ENCODE peak calls at places on chromosomes 11 and 22, in seven cellular contexts. Y is cardiac muscle cell, T is neuronal stem cell, P is thoracic aorta, L is pancreas, V is endothelial cell of umbilical vein, O is heart right ventricle. W is an unnamed sample.

GRCh38 chr22:16961477-16962186 is 46.4 kb downstream of the GAB4 start:
- DNase-seq in Y (no peak), T (no peak), P (no peak), L (no peak), V (no peak), O (no peak), W (no peak)

GRCh38 chr11:131386408-131386807 is 16.0 kb downstream of the NTM start:
- DNase-seq in Y (no peak), T (no peak), P (no peak), L (no peak), V (no peak), O (no peak), W (no peak)

GRCh38 chr11:61756452-61757212 is 4.2 kb downstream of the MYRF start:
- DNase-seq in Y (no peak), T (no peak), P (no peak), L (peak; percentile 94), V (peak; percentile 14), O (no peak), W (no peak)

GRCh38 chr11:122215244-122215992 is 99.4 kb upstream of the BLID start:
- DNase-seq in Y (peak; percentile 78), T (peak; percentile 67), P (peak; percentile 36), L (peak; percentile 84), V (peak; percentile 79), O (peak; percentile 71), W (peak; percentile 94)

GRCh38 chr11:131391161-131391560 is 20.7 kb downstream of the NTM start:
- DNase-seq in Y (no peak), T (no peak), P (no peak), L (no peak), V (no peak), O (no peak), W (no peak)

GRCh38 chr22:31610611-31611010 is 51.4 kb downstream of the PISD start:
- DNase-seq in Y (no peak), T (no peak), P (no peak), L (no peak), V (no peak), O (no peak), W (no peak)

GRCh38 chr11:61610905-61611304 is 30.0 kb upstream of the SYT7 start:
- DNase-seq in Y (no peak), T (no peak), P (no peak), L (peak; percentile 49), V (no peak), O (no peak), W (no peak)

GRCh38 chr11:69137148-69137844 is 18.4 kb upstream of the SMIM38 start:
- DNase-seq in Y (no peak), T (no peak), P (no peak), L (no peak), V (no peak), O (peak; percentile 3), W (no peak)

DNA sequence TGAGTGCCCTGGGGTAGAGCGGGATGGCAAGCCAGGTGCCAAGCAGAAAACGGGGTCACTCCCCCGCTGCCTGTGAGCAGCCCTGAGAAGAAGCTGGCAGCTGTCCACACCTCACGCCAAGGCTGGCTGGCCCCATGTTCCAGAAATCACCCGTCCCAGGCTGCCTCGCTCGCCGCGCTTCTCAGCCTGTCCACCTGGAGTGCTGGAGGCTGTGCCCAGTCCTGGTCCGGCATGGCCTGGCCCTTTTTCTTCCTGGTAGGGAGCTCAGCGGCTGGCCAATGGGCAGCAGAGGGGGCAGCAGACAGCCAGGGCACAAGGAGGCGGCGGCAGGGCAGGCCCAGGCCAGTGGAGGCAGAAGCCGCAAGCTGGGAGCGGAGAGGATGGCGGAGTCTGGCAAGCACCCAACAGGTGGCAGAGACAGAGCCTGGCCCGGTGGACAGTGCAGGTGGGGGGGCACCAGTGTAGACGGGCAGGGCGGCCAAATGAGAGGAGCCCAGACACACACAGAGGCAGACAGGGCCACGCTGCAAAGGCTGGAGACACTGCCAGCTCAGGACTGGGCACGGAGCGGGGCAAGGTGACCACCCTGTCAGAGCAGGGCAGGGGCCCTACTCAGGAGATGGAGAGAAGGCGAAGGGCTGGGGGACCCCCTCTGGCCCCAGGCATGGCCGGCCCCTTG is 37.2 kb upstream of the TH start:
- DNase-seq in Y (no peak), T (no peak), P (no peak), L (peak; percentile 90), V (no peak), O (peak; percentile 2), W (no peak)
- H3K27ac ChIP-seq in Y (no peak overlapping the region), T (no peak overlapping the region), P (no peak overlapping the region), L (peak overlapping the region; percentile 5), V (no peak overlapping the region), O (no peak overlapping the region), W (no peak overlapping the region)

DNA sequence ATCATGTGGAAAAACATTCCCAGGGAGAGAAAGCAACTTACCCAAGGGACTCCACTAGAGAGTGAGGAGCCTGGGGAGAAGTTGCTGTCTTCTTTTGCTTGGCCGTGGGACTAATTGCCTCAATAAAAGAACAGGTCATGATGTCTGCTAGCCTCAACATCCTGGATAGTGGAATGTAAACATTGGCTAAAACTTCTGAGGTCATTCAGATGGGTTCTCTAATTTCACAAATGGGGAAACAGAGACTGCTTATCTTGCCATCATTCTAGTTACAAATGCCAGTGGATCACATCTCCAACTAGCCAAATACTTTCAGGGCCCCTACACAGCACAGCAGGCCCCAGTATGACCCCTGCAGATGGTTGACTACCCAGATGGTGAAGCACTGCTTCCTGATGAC is 28.4 kb upstream of the PAMR1 start:
- DNase-seq in Y (no peak), T (no peak), P (no peak), L (no peak), V (no peak), O (peak; percentile 16), W (peak; percentile 90)
- H3K27me3 ChIP-seq in Y (no peaks in the 10 kb centered on the region), T (no peaks in the 10 kb centered on the region), P (no peaks in the 10 kb centered on the region), L (no peaks in the 10 kb centered on the region), V (no peaks in the 10 kb centered on the region), O (peaks cover 5% of the 10 kb centered on the region), W (no peaks in the 10 kb centered on the region)

GRCh38 chr22:47997612-47998011 is 1235.2 kb downstream of the TBC1D22A start:
- DNase-seq in Y (no peak), T (no peak), P (no peak), L (no peak), V (no peak), O (no peak), W (no peak)
- H3K9me3 ChIP-seq in Y (no peaks in the 10 kb centered on the region), T (peaks cover 1% of the 10 kb centered on the region), P (no peaks in the 10 kb centered on the region), L (no peaks in the 10 kb centered on the region), V (peaks cover 7% of the 10 kb centered on the region), O (no peaks in the 10 kb centered on the region), W (peaks cover 67% of the 10 kb centered on the region)

DNA sequence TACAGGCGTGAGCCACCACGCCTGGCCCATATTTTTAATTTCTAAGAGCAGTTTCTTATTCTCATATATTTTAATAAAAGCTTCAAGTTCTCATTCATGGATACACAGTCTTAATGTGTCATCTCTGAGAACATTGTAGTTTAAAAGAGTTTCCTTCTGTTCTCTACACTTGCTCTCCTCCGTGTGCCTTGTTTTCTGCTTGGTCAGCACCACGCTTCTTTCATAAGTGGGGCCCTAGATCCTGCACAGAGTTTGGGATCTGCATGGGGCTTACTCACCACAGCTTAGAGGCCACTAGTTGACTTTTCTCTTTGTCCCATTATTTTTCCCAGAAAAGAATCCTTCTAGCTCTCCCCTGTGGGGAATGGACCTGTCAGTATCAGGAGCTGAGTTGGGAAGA is 58.8 kb downstream of the PPP6R2 start:
- DNase-seq in Y (no peak), T (no peak), P (no peak), L (no peak), V (no peak), O (no peak), W (no peak)
- H3K27ac ChIP-seq in Y (no peak overlapping the region), T (no peak overlapping the region), P (no peak overlapping the region), L (no peak overlapping the region), V (no peak overlapping the region), O (no peak overlapping the region), W (no peak overlapping the region)

W was measured in AG04450.